ENCODE peak calls at places on chromosome 15, in seven cellular contexts. E, F, T, J, D, P and V are unnamed samples.

GRCh38 chr15:80588801-80589200 is 106.3 kb upstream of the ABHD17C start:
- DNase-seq in D (peak), P (no peak), F (no peak), J (no peak), T (peak), E (no peak), V (no peak)

GRCh38 chr15:36632196-36632595 is 52.8 kb downstream of the CDIN1 start:
- DNase-seq in D (peak), F (no peak), P (no peak), E (peak), J (no peak), T (peak), V (peak)

GRCh38 chr15:97961067-97961954 is 808 bp downstream of the ARRDC4 start:
- DNase-seq in E (no peak), P (no peak), F (no peak), J (peak), T (peak), D (no peak), V (peak)

GRCh38 chr15:92869977-92870644 is 30.0 kb upstream of the CHD2 start:
- DNase-seq in J (no peak), T (no peak), D (no peak), F (no peak), E (no peak), P (no peak), V (no peak)

GRCh38 chr15:93035953-93036810 is 52.8 kb downstream of the RGMA start:
- DNase-seq in T (peak), P (peak), F (peak), E (peak), J (peak), D (no peak), V (peak)

GRCh38 chr15:42723068-42723467 is 13.9 kb downstream of the CDAN1 start:
- DNase-seq in E (peak), F (no peak), T (no peak), P (no peak), J (no peak), D (no peak), V (peak)

GRCh38 chr15:65066635-65067333 is 1.0 kb downstream of the RASL12 start:
- DNase-seq in T (no peak), D (no peak), F (no peak), J (no peak), P (no peak), E (no peak), V (peak)

GRCh38 chr15:32643907-32644445 is 2.5 kb downstream of the SCG5 start:
- DNase-seq in D (no peak), J (no peak), E (no peak), P (no peak), F (no peak), T (no peak), V (no peak)

GRCh38 chr15:44573386-44573785 is 36.4 kb downstream of the EIF3J start:
- DNase-seq in J (no peak), T (no peak), E (no peak), D (no peak), P (no peak), F (no peak), V (no peak)

GRCh38 chr15:66016199-66016598 is 146.9 kb downstream of the RAB11A start:
- DNase-seq in T (no peak), J (no peak), F (no peak), E (no peak), P (no peak), D (no peak), V (no peak)

GRCh38 chr15:35466476-35466875 is 79.5 kb downstream of the DPH6 start:
- DNase-seq in T (no peak), J (no peak), P (no peak), F (no peak), D (no peak), E (no peak), V (no peak)

GRCh38 chr15:28094732-28095521 is 4.2 kb downstream of the OCA2 start:
- DNase-seq in P (no peak), F (no peak), T (no peak), E (no peak), D (no peak), J (no peak), V (peak)

GRCh38 chr15:91521996-91522395 is 331.5 kb upstream of the SLCO3A1 start:
- DNase-seq in J (no peak), P (no peak), D (no peak), F (no peak), T (no peak), E (no peak), V (no peak)

GRCh38 chr15:57319919-57320542 is 56.3 kb upstream of the CGNL1 start:
- DNase-seq in T (no peak), F (no peak), D (no peak), P (no peak), J (no peak), E (no peak), V (no peak)

GRCh38 chr15:60935130-60935529 is 294.0 kb downstream of the RORA start:
- DNase-seq in P (no peak), F (no peak), J (no peak), D (no peak), T (no peak), E (no peak), V (no peak)

GRCh38 chr15:70432924-70433500 is 330.3 kb downstream of the UACA start:
- DNase-seq in T (no peak), D (no peak), F (no peak), E (no peak), J (no peak), P (peak), V (peak)

GRCh38 chr15:70579766-70580165 is 183.6 kb downstream of the UACA start:
- DNase-seq in D (no peak), E (no peak), P (no peak), J (no peak), T (no peak), F (no peak), V (no peak)

GRCh38 chr15:63345391-63345752 is 36.3 kb downstream of the CA12 start:
- DNase-seq in E (no peak), P (no peak), J (no peak), T (no peak), F (no peak), D (no peak), V (no peak)

GRCh38 chr15:28086175-28086703 is 12.9 kb downstream of the OCA2 start:
- DNase-seq in E (peak), T (peak), D (no peak), F (no peak), P (peak), J (no peak), V (peak)

GRCh38 chr15:89457086-89457485 is 39.3 kb downstream of the RHCG start:
- DNase-seq in P (peak), D (no peak), F (no peak), T (no peak), E (peak), J (no peak), V (peak)

GRCh38 chr15:99251436-99251821 is at the start of gene LRRC28:
- DNase-seq in E (no peak), F (no peak), D (no peak), T (no peak), P (no peak), J (no peak), V (peak)

GRCh38 chr15:63006032-63006878 is 36.3 kb upstream of the TPM1 start:
- DNase-seq in F (no peak), D (no peak), E (no peak), J (no peak), T (no peak), P (no peak), V (peak)

GRCh38 chr15:51380999-51381806 is 39.7 kb downstream of the GLDN start:
- DNase-seq in T (peak), J (no peak), F (peak), D (no peak), P (peak), E (peak), V (peak)

GRCh38 chr15:29822100-29822684 is at the start of gene TJP1:
- DNase-seq in T (peak), P (no peak), F (no peak), E (peak), D (no peak), J (no peak), V (peak)

GRCh38 chr15:78537266-78537665 is 3.0 kb upstream of the PSMA4 start:
- DNase-seq in D (no peak), T (no peak), E (no peak), F (no peak), J (no peak), P (no peak), V (no peak)

GRCh38 chr15:39684215-39684614 is 98.4 kb downstream of the FSIP1 start:
- DNase-seq in E (peak), J (no peak), D (no peak), T (no peak), F (no peak), P (no peak), V (no peak)

GRCh38 chr15:86139828-86140227 is 60.2 kb downstream of the AGBL1 start:
- DNase-seq in P (no peak), T (no peak), E (peak), D (no peak), F (no peak), J (no peak), V (peak)

GRCh38 chr15:29480278-29480677 is 210.7 kb upstream of the NSMCE3 start:
- DNase-seq in P (no peak), D (no peak), T (no peak), E (no peak), J (no peak), F (no peak), V (no peak)

GRCh38 chr15:39628131-39628482 is 47.2 kb downstream of the THBS1 start:
- DNase-seq in T (no peak), F (no peak), J (no peak), E (peak), D (no peak), P (no peak), V (no peak)

GRCh38 chr15:84804005-84804803 is 13.0 kb upstream of the ALPK3 start:
- DNase-seq in T (no peak), D (no peak), P (no peak), J (no peak), E (no peak), F (no peak), V (no peak)

GRCh38 chr15:81118361-81118760 is 15.7 kb upstream of the CFAP161 start:
- DNase-seq in D (no peak), J (no peak), T (no peak), P (no peak), F (no peak), E (no peak), V (peak)

GRCh38 chr15:57213783-57214366 is 162.4 kb upstream of the CGNL1 start:
- DNase-seq in T (peak), P (peak), J (no peak), F (no peak), D (no peak), E (peak), V (peak)

GRCh38 chr15:82551646-82552247 is 11.5 kb upstream of the RPS17 start:
- DNase-seq in T (no peak), E (no peak), F (no peak), P (no peak), D (no peak), J (no peak), V (no peak)

GRCh38 chr15:59437777-59438574 is at the start of gene FAM81A:
- DNase-seq in P (peak), F (peak), T (peak), J (no peak), D (peak), E (peak), V (peak)

GRCh38 chr15:48823706-48824105 is 12.8 kb upstream of the CEP152 start:
- DNase-seq in J (no peak), E (no peak), P (no peak), T (no peak), F (no peak), D (no peak), V (no peak)

GRCh38 chr15:39682366-39682765 is 100.3 kb downstream of the FSIP1 start:
- DNase-seq in P (no peak), J (no peak), D (no peak), E (no peak), F (no peak), T (no peak), V (no peak)

GRCh38 chr15:80188293-80188692 is 35.5 kb downstream of the FAH start:
- DNase-seq in D (no peak), E (peak), P (no peak), T (no peak), J (no peak), F (no peak), V (peak)

GRCh38 chr15:89448825-89449224 is 47.6 kb downstream of the RHCG start:
- DNase-seq in F (no peak), E (no peak), D (no peak), T (no peak), P (peak), J (no peak), V (no peak)